ENCODE peak calls at places on chromosomes 7 and 10, in nine cellular contexts. A, B, D, G, P, I, Z, M and T are unnamed samples.

GRCh38 chr10:63515002-63515763 is 6.0 kb upstream of the REEP3 start:
- DNase-seq in A (peak), B (no peak), D (no peak), G (no peak), P (no peak), I (peak), Z (peak), M (peak), T (no peak)

GRCh38 chr7:2477447-2478386 is 1.5 kb upstream of the GRIFIN start:
- DNase-seq in A (peak), B (peak), D (peak), G (peak), P (peak), I (peak), Z (peak), M (peak), T (peak)

GRCh38 chr7:5773661-5774086 is 7.8 kb downstream of the RNF216 start:
- DNase-seq in A (peak), B (no peak), D (no peak), G (no peak), P (no peak), I (peak), Z (no peak), M (peak), T (no peak)

GRCh38 chr10:47401874-47402645 is 18.0 kb upstream of the ZNF488 start:
- DNase-seq in A (no peak), B (no peak), D (no peak), G (no peak), P (no peak), I (no peak), Z (no peak), M (no peak), T (no peak)

GRCh38 chr7:141003172-141004080 is 11.3 kb downstream of the MRPS33 start:
- DNase-seq in A (no peak), B (no peak), D (no peak), G (no peak), P (no peak), I (no peak), Z (no peak), M (no peak), T (no peak)

GRCh38 chr7:118802726-118803125 is 578.2 kb downstream of the ANKRD7 start:
- DNase-seq in A (no peak), B (no peak), D (no peak), G (no peak), P (no peak), I (no peak), Z (no peak), M (no peak), T (no peak)

GRCh38 chr7:109282726-109283125 is 713.1 kb downstream of the DNAJB9 start:
- DNase-seq in A (no peak), B (no peak), D (no peak), G (no peak), P (no peak), I (no peak), Z (no peak), M (no peak), T (no peak)

GRCh38 chr7:134211817-134212216 is 84.7 kb downstream of the LRGUK start:
- DNase-seq in A (no peak), B (no peak), D (no peak), G (no peak), P (no peak), I (no peak), Z (no peak), M (no peak), T (no peak)

GRCh38 chr7:92813390-92814024 is 22.9 kb downstream of the CDK6 start:
- DNase-seq in A (peak), B (no peak), D (no peak), G (no peak), P (no peak), I (no peak), Z (no peak), M (no peak), T (no peak)

GRCh38 chr10:43200538-43201390 is 62.5 kb downstream of the CSGALNACT2 start:
- DNase-seq in A (no peak), B (no peak), D (no peak), G (peak), P (peak), I (no peak), Z (no peak), M (no peak), T (no peak)

GRCh38 chr7:101179780-101180755 is at the start of gene NAT16:
- DNase-seq in A (no peak), B (no peak), D (no peak), G (no peak), P (no peak), I (no peak), Z (no peak), M (no peak), T (no peak)

GRCh38 chr10:32190890-32191491 is 134.8 kb upstream of the KIF5B start:
- DNase-seq in A (peak), B (no peak), D (no peak), G (no peak), P (no peak), I (peak), Z (no peak), M (peak), T (no peak)

GRCh38 chr7:13097508-13097907 is 410.1 kb downstream of the ARL4A start:
- DNase-seq in A (no peak), B (no peak), D (no peak), G (no peak), P (no peak), I (no peak), Z (no peak), M (no peak), T (no peak)

GRCh38 chr10:119079572-119080520 is 771 bp downstream of the EIF3A start:
- DNase-seq in A (peak), B (peak), D (peak), G (peak), P (peak), I (peak), Z (peak), M (peak), T (no peak)

GRCh38 chr10:13816195-13816926 is 229.6 kb downstream of the PRPF18 start:
- DNase-seq in A (peak), B (no peak), D (peak), G (peak), P (peak), I (peak), Z (no peak), M (no peak), T (no peak)

GRCh38 chr10:21849624-21850023 is 153.9 kb downstream of the DNAJC1 start:
- DNase-seq in A (no peak), B (no peak), D (no peak), G (no peak), P (no peak), I (no peak), Z (no peak), M (no peak), T (no peak)

GRCh38 chr10:113027574-113028392 is 77.7 kb downstream of the TCF7L2 start:
- DNase-seq in A (peak), B (no peak), D (no peak), G (no peak), P (no peak), I (peak), Z (no peak), M (no peak), T (no peak)

GRCh38 chr7:11623093-11623678 is 208.8 kb downstream of the THSD7A start:
- DNase-seq in A (no peak), B (no peak), D (no peak), G (no peak), P (no peak), I (peak), Z (no peak), M (peak), T (no peak)

GRCh38 chr7:45982912-45983719 is 62.0 kb upstream of the IGFBP3 start:
- DNase-seq in A (no peak), B (no peak), D (no peak), G (no peak), P (no peak), I (no peak), Z (no peak), M (no peak), T (no peak)

GRCh38 chr7:68321076-68321639 is 1277.1 kb upstream of the AUTS2 start:
- DNase-seq in A (no peak), B (no peak), D (peak), G (peak), P (no peak), I (peak), Z (no peak), M (peak), T (no peak)

GRCh38 chr10:17064435-17064834 is 65.2 kb downstream of the CUBN start:
- DNase-seq in A (no peak), B (no peak), D (no peak), G (no peak), P (no peak), I (no peak), Z (no peak), M (no peak), T (no peak)

GRCh38 chr10:112166800-112167199 is 16.8 kb downstream of the GPAM start:
- DNase-seq in A (no peak), B (no peak), D (no peak), G (no peak), P (no peak), I (no peak), Z (no peak), M (no peak), T (no peak)

GRCh38 chr7:32506266-32507054 is 11.2 kb downstream of the AVL9 start:
- DNase-seq in A (peak), B (no peak), D (no peak), G (no peak), P (no peak), I (peak), Z (no peak), M (peak), T (no peak)

GRCh38 chr7:104767826-104768536 is 246.0 kb upstream of the KMT2E start:
- DNase-seq in A (no peak), B (no peak), D (no peak), G (no peak), P (no peak), I (no peak), Z (no peak), M (no peak), T (no peak)

GRCh38 chr7:51693258-51693657 is 376.6 kb upstream of the COBL start:
- DNase-seq in A (no peak), B (no peak), D (no peak), G (no peak), P (no peak), I (no peak), Z (no peak), M (no peak), T (no peak)

GRCh38 chr7:98922392-98923107 is 44.2 kb downstream of the TRRAP start:
- DNase-seq in A (peak), B (no peak), D (no peak), G (no peak), P (peak), I (no peak), Z (no peak), M (peak), T (no peak)

GRCh38 chr7:67100956-67101361 is 104.3 kb downstream of the TYW1 start:
- DNase-seq in A (no peak), B (no peak), D (no peak), G (no peak), P (no peak), I (peak), Z (peak), M (no peak), T (no peak)

GRCh38 chr10:13239923-13240322 is 5.7 kb upstream of the UCMA start:
- DNase-seq in A (no peak), B (no peak), D (no peak), G (no peak), P (no peak), I (no peak), Z (no peak), M (no peak), T (no peak)

GRCh38 chr10:11345224-11346054 is 266.0 kb downstream of the USP6NL start:
- DNase-seq in A (no peak), B (no peak), D (no peak), G (no peak), P (peak), I (peak), Z (peak), M (peak), T (no peak)

GRCh38 chr7:128408709-128409434 is 910 bp downstream of the IMPDH1 start:
- DNase-seq in A (no peak), B (no peak), D (no peak), G (no peak), P (no peak), I (peak), Z (no peak), M (no peak), T (peak)

GRCh38 chr10:14880201-14880600 is 1.5 kb downstream of the SUV39H2 start:
- DNase-seq in A (no peak), B (no peak), D (no peak), G (no peak), P (no peak), I (no peak), Z (no peak), M (no peak), T (no peak)

DNA sequence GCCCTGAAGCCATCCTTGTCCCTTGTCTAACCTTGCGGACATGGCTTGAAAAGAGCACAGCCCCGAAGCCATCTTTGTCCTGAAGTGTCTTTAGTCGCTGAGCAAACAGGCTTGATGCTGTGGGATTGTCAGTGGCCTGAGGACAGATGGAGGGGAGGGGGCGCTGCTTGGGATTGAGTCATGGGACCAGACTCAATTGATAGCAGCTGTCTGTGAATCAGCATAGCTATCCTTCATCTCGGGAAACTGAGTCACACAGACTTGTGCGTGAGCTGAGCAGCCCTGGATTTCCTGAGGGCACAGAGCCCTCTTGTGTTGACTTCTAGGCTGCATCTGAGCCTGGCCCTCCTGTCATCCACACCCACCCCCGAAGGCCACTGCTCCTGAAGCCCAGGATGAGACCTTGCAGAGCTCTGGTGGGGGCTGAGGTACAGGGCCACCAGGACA is 14.4 kb downstream of the MYO1G start:
- DNase-seq in A (no peak), B (no peak), D (no peak), G (no peak), P (no peak), I (no peak), Z (peak), M (peak), T (no peak)
- TF ChIP-seq CTCF in A (peak), B (peak), D (no peak), G (no peak), P (no peak), I (peak), Z (peak), M (peak), T (peak)

GRCh38 chr10:96586419-96587254 is at the start of gene TM9SF3:
- DNase-seq in A (peak), B (peak), D (peak), G (peak), P (peak), I (peak), Z (peak), M (peak), T (no peak)
- TF ChIP-seq CTCF in A (no peak), B (peak), D (no peak), G (no peak), P (no peak), I (no peak), Z (no peak), M (peak), T (no peak)

DNA sequence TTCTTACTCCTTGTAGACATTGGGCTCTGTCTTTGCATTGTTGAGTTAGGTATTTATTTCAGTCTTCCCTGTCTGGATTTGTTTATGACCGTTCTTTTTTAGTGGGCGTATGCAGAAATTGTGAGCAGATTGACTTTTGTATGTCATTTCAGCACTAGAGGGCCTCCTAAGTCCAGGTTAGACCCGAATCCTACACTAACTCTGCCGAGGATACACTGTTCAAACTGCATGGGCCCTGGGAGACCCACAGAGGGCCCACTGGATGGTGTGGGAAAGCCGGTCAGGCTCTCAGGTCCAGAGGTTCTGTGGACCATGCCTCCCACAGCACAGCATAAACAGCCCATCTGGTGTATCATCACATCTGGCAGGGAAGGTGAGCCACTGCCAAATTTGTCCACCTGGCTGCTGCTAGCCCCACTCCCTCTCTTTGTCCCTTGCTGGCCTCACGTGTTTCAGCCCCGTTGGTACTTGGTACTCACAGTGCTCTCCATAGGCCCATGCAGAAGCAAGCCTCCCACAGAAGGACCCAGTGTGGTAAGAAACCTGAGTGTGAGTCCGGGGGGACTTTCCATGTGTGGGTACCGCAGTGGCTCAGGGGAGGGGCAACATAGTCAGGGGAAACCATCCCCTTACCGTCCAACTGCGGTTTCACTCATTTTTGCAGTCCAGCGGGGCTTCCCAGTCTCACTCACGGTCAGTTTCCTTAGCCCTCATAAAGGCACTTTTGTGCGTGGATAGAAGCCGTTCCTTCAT is 112.8 kb downstream of the APBB1IP start:
- DNase-seq in A (no peak), B (no peak), D (no peak), G (no peak), P (no peak), I (peak), Z (peak), M (peak), T (no peak)
- TF ChIP-seq CTCF in A (no peak), B (no peak), D (no peak), G (no peak), P (no peak), I (peak), Z (peak), M (no peak), T (no peak)

GRCh38 chr7:151438864-151439601 is 908 bp downstream of the CRYGN start:
- DNase-seq in A (no peak), B (no peak), D (no peak), G (no peak), P (no peak), I (no peak), Z (no peak), M (no peak), T (no peak)

GRCh38 chr7:151437866-151438516 is 1.9 kb downstream of the CRYGN start:
- DNase-seq in A (no peak), B (no peak), D (no peak), G (no peak), P (no peak), I (no peak), Z (no peak), M (no peak), T (no peak)

GRCh38 chr7:151440799-151441443 is 980 bp upstream of the CRYGN start:
- DNase-seq in A (no peak), B (no peak), D (no peak), G (no peak), P (no peak), I (no peak), Z (no peak), M (no peak), T (no peak)

GRCh38 chr7:151442776-151443496 is 3.0 kb upstream of the CRYGN start:
- DNase-seq in A (no peak), B (no peak), D (no peak), G (peak), P (no peak), I (no peak), Z (no peak), M (no peak), T (no peak)

DNA sequence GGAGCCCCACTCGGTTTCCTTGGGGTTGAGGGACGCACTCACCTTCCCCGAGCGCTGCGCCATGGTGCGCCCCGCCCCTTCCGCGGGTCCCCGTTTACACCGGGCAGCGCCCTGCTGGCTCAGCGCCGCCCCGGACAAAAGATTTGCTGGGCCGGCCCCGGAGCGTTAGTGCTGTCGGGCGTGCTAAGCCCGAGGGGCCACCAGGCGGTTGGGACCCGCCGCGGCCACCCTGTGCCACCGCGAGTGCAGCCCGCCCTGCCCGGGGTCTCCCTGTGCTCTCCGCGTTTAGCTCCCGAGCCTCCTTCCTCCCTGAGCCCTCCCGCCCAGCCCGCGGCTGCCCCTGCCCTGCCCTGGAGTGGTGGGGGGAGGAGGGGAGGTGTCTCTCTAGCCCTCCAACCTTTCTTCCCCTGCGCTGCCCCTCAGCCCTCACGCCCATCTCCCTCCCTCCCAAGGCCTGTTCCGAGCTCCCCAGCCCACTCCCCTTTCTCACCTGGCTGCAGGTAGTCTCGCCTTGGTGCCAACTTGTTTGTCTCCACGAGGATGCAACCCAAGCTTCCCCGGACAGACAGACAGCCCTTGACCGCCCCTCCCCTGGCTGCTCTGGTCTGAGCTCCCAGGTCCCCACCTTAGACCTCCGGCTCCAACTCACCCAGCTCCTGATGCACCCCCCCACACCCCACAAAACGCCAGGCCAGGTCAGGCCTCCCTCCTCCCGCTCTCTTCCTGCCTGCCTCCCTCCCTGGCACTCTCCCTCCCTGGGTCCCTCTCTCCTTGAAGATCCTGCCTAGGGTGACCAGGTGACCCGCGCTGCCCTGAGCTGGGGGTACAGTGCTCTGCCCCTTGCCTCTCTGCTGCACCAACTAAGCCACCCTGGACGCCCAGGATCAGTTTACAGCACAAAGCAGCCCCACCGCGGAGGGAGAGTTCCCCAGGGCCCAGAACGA is at the start of gene CRYGN:
- DNase-seq in A (no peak), B (peak), D (no peak), G (no peak), P (no peak), I (no peak), Z (peak), M (no peak), T (no peak)
- TF ChIP-seq CTCF in A (no peak), B (peak), D (no peak), G (no peak), P (no peak), I (no peak), Z (no peak), M (no peak), T (no peak)

GRCh38 chr7:16367115-16367514 is 54.2 kb downstream of the CRPPA start:
- DNase-seq in A (no peak), B (no peak), D (no peak), G (no peak), P (no peak), I (no peak), Z (no peak), M (no peak), T (no peak)

GRCh38 chr7:16369851-16370250 is 51.5 kb downstream of the CRPPA start:
- DNase-seq in A (no peak), B (no peak), D (no peak), G (no peak), P (no peak), I (no peak), Z (no peak), M (no peak), T (no peak)

GRCh38 chr7:16365177-16365576 is 56.2 kb downstream of the CRPPA start:
- DNase-seq in A (no peak), B (no peak), D (no peak), G (no peak), P (no peak), I (no peak), Z (no peak), M (no peak), T (no peak)

DNA sequence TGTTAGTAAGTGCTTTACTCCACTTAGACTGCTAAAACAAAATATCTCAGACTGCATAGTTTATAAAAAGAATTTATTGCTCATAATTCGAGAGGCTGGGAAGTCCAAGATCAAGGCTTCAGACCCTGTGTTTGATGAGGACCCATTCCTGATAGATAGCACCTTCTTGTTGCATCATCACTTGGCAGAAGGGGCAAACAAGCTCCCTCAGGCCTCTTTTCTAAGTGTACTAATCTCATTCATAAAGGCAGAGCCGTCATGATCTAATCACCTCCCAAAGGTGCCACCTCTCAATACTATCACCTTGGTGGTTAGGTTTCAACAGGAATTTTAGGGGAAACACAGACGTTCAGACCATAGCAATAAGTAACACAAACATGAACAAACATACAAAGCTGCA is 55.4 kb downstream of the CRPPA start:
- DNase-seq in A (no peak), B (no peak), D (no peak), G (no peak), P (no peak), I (no peak), Z (no peak), M (no peak), T (no peak)
- TF ChIP-seq CTCF in A (no peak), B (no peak), D (no peak), G (no peak), P (no peak), I (no peak), Z (no peak), M (no peak), T (no peak)